ENCODE peak calls at places on chromosomes 16 and 17, in four cellular contexts. T is heart right ventricle, O is IMR-90, G is psoas muscle. X is an unnamed sample.

GRCh38 chr17:28777178-28777577 is 33.4 kb downstream of the TRAF4 start:
- DNase-seq in O (no peak), G (no peak), T (no peak), X (no peak)

GRCh38 chr17:21072623-21073278 is 29.9 kb upstream of the USP22 start:
- DNase-seq in O (no peak), T (no peak), G (no peak), X (no peak)

GRCh38 chr17:885971-886571 is 93.5 kb downstream of the NXN start:
- DNase-seq in G (peak; percentile 79), O (no peak), T (peak; percentile 66), X (peak; percentile 95)

GRCh38 chr17:49691086-49691676 is 13.3 kb upstream of the SPOP start:
- DNase-seq in G (no peak), O (no peak), T (no peak), X (peak; percentile 92)

GRCh38 chr17:29141484-29141835 is 38.7 kb downstream of the MYO18A start:
- DNase-seq in O (no peak), T (no peak), G (no peak), X (peak; percentile 63)

GRCh38 chr17:1360975-1361374 is 39.0 kb downstream of the YWHAE start:
- DNase-seq in G (no peak), T (no peak), O (no peak), X (no peak)

GRCh38 chr16:84813141-84813933 is 6.4 kb upstream of the CRISPLD2 start:
- DNase-seq in G (no peak), T (no peak), O (peak; percentile 72), X (no peak)

GRCh38 chr17:16529906-16530305 is 37.9 kb upstream of the LRRC75A start:
- DNase-seq in G (no peak), T (no peak), O (no peak), X (no peak)

GRCh38 chr17:38605852-38606645 is at the start of gene SRCIN1:
- DNase-seq in O (peak; percentile 2), G (peak; percentile 70), T (peak; percentile 40), X (no peak)

GRCh38 chr16:86479419-86479818 is 30.9 kb upstream of the FOXF1 start:
- DNase-seq in T (no peak), G (no peak), O (peak; percentile 64), X (no peak)

GRCh38 chr17:41009301-41009760 is 403 bp upstream of the KRTAP3-1 start:
- DNase-seq in T (no peak), G (no peak), O (no peak), X (no peak)

GRCh38 chr17:1649116-1649843 is 386 bp downstream of the RILP start:
- DNase-seq in G (peak; percentile 91), T (peak; percentile 85), O (peak; percentile 88), X (peak; percentile 89)

GRCh38 chr16:46850619-46851555 is 19.9 kb upstream of the C16orf87 start:
- DNase-seq in O (no peak), T (no peak), G (no peak), X (no peak)

GRCh38 chr17:50840311-50840851 is 5.0 kb downstream of the WFIKKN2 start:
- DNase-seq in O (no peak), G (no peak), T (no peak), X (peak; percentile 50)

GRCh38 chr16:13895516-13895915 is 24.4 kb upstream of the ERCC4 start:
- DNase-seq in O (no peak), G (no peak), T (no peak), X (no peak)

GRCh38 chr16:13892301-13892700 is 27.7 kb upstream of the ERCC4 start:
- DNase-seq in T (no peak), O (no peak), G (no peak), X (no peak)

GRCh38 chr16:13897806-13898205 is 22.1 kb upstream of the ERCC4 start:
- DNase-seq in T (no peak), G (no peak), O (no peak), X (no peak)

GRCh38 chr16:13898233-13898632 is 21.7 kb upstream of the ERCC4 start:
- DNase-seq in G (no peak), O (no peak), T (no peak), X (no peak)

DNA sequence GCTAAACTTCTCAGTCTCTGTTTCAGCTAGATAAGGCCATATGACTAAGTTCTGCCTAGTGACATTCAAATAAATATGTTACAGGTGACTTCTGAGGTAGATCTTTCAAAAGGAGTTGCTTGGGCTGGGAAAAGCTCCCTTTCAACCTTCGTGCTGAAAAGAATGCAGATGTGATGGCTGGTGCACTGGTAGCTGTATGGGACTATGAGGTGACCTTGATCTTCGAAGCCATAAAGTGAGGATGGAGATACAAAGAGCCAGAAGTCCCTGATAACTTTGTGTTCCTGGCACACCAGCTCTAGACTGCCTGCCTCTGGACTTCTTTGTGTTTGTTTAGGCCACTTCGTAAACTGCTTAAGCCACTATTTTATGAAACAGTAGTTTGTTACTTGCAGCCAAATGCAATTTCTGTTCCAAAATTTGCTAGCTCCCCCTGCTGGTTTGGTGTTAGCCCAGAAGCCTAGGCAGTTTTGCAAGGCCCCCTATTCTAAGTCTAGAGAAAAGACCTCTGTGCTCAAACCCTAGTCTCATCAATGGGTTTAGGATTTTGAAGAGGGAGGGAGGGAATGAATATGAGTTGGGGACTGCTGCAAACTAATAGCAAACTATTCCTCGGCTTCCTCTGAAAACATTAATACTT is 23.3 kb upstream of the ERCC4 start:
- DNase-seq in T (no peak), O (peak; percentile 6), G (no peak), X (no peak)
- TF ChIP-seq CTCF in T (no peak), O (peak; percentile 21), G (no peak), X (no peak)

GRCh38 chr16:15536813-15537212 is 102.4 kb downstream of the BMERB1 start:
- DNase-seq in G (no peak), O (no peak), T (no peak), X (no peak)
- H3K36me3 ChIP-seq in G (no peaks in the 10 kb centered on the region), O (no peaks in the 10 kb centered on the region), T (no peaks in the 10 kb centered on the region), X (peaks cover 5% of the 10 kb centered on the region)

GRCh38 chr16:29816694-29817441 is 916 bp downstream of the PAGR1 start:
- DNase-seq in T (peak; percentile 69), G (peak; percentile 61), O (peak; percentile 60), X (peak; percentile 90)
- H3K4me1 ChIP-seq in T (peaks cover 77% of the 10 kb centered on the region), G (peaks cover 34% of the 10 kb centered on the region), O (peaks cover 17% of the 10 kb centered on the region), X (peaks cover 47% of the 10 kb centered on the region)

GRCh38 chr16:21599994-21600773 is 807 bp downstream of the METTL9 start:
- DNase-seq in O (peak; percentile 46), G (no peak), T (no peak), X (no peak)
- TF ChIP-seq CTCF in O (no peak), G (no peak), T (no peak), X (no peak)

DNA sequence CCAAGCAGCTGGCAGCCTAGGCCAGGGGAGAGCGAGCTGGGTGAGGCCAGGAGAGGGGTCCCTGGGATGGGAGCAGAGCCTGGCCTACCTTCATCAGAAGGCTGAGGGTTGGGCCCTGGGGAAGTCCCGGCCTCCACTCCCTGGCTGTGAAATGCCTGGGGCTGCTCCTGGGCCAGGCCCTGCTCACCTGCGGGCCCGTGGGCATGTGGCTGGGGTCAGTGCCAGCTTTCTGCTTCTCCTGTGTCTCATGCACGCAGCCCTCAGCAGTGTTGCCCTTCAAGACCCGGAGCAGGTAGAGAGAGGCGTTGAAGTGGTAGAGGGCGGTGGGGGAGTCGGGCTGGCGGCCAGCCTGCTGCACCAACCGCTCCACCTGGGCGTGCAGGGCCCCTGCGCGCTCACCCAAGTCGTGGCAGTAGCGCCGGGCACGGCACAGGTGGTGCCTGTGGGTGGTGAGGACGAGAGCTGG is 12.4 kb downstream of the MYBBP1A start:
- DNase-seq in T (no peak), O (no peak), G (no peak), X (no peak)
- H3K36me3 ChIP-seq in T (peaks cover 3% of the 10 kb centered on the region), O (peaks cover 71% of the 10 kb centered on the region), G (peaks cover 3% of the 10 kb centered on the region), X (peaks cover 79% of the 10 kb centered on the region)

GRCh38 chr16:56859636-56860035 is 5.4 kb upstream of the SLC12A3 start:
- DNase-seq in G (no peak), O (no peak), T (no peak), X (no peak)

GRCh38 chr16:56860226-56861020 is 4.6 kb upstream of the SLC12A3 start:
- DNase-seq in G (no peak), T (no peak), O (no peak), X (no peak)

GRCh38 chr16:56861756-56862155 is 3.3 kb upstream of the SLC12A3 start:
- DNase-seq in O (no peak), G (no peak), T (no peak), X (no peak)

GRCh38 chr16:56862776-56863175 is 2.2 kb upstream of the SLC12A3 start:
- DNase-seq in O (no peak), T (no peak), G (no peak), X (no peak)

DNA sequence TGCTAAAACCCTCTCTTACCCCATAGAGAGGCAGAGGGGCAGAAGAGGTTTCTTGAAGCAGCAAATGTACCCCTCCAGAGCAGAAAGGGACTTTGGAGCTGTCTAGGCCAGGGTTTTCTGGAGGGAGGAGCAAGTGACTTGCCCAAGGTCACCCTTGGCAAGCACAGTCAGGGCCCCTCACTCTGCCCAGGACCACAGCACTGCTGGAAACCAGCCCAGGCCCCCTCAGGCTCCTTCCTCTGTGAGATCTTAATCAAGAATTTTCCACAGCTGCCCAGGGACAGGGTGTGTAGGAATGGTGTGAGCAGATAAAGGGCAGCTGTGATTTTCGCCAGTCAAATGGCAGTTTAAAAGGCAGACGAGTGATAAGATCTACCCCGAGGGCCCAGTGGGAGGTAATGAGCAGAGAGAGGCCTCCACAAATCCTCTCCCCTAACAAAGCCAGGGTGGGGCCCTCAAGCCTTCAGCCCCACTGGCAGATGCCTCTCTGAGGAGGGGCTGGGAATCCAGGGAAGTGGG is 3.9 kb upstream of the SLC12A3 start:
- DNase-seq in G (no peak), O (no peak), T (no peak), X (no peak)
- H3K4me1 ChIP-seq in G (no peaks in the 10 kb centered on the region), O (no peaks in the 10 kb centered on the region), T (no peaks in the 10 kb centered on the region), X (no peaks in the 10 kb centered on the region)

DNA sequence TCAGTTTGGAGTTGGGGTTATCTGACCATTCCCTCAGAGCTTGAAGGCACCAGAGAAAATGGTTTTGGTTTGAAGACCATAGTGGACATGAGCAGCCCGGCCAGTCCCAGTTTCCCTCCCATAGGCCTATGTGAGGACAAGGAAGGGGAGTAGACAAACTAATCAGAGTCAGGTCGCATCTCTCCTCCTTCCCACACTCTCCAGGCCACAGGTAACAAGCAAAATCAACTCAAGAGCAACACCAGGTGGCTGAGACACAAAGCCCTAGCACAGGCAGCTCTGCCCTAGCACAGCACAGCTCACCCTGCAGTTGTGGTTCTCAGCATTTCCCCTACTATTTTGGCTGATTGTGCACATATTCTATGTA is 7.2 kb downstream of the SUPT4H1 start:
- DNase-seq in G (no peak), O (no peak), T (no peak), X (no peak)
- TF ChIP-seq CTCF in G (no peak), O (no peak), T (no peak), X (no peak)

GRCh38 chr16:27543801-27544200 is 5.9 kb downstream of the GTF3C1 start:
- DNase-seq in G (no peak), T (no peak), O (no peak), X (no peak)
- H3K36me3 ChIP-seq in G (peaks cover 10% of the 10 kb centered on the region), T (peaks cover 7% of the 10 kb centered on the region), O (peaks cover 52% of the 10 kb centered on the region), X (peaks cover 69% of the 10 kb centered on the region)